ENCODE peak calls at places on chromosomes 3 and 15, in five cellular contexts. One of them, this sample, is unnamed.

GRCh38 chr3:25497096-25497495 is 69.0 kb downstream of the RARB start:
- DNase-seq in K562: no peak
- DNase-seq in GM12878: no peak
- DNase-seq in H1: no peak
- DNase-seq in HepG2: no peak
- DNase-seq in this sample: no peak

GRCh38 chr15:84151205-84151931 is 84.2 kb upstream of the GOLGA6L4 start:
- DNase-seq in K562: no peak
- DNase-seq in GM12878: no peak
- DNase-seq in H1: no peak
- DNase-seq in HepG2: no peak
- DNase-seq in this sample: no peak

GRCh38 chr15:82944840-82945239 is 7.7 kb downstream of the HOMER2 start:
- DNase-seq in K562: no peak
- DNase-seq in GM12878: no peak
- DNase-seq in H1: no peak
- DNase-seq in HepG2: no peak
- DNase-seq in this sample: no peak

GRCh38 chr3:118960876-118961275 is 73.8 kb downstream of the IGSF11 start:
- DNase-seq in K562: no peak
- DNase-seq in GM12878: no peak
- DNase-seq in H1: no peak
- DNase-seq in HepG2: no peak
- DNase-seq in this sample: no peak

GRCh38 chr3:127177226-127177625 is 15.7 kb upstream of the PRR23E start:
- DNase-seq in K562: no peak
- DNase-seq in GM12878: no peak
- DNase-seq in H1: no peak
- DNase-seq in HepG2: peak; percentile 25
- DNase-seq in this sample: no peak

GRCh38 chr3:39154323-39155021 is 1.1 kb upstream of the CSRNP1 start:
- DNase-seq in K562: peak; percentile 79
- DNase-seq in GM12878: no peak
- DNase-seq in H1: peak; percentile 84
- DNase-seq in HepG2: peak; percentile 60
- DNase-seq in this sample: peak; percentile 97

GRCh38 chr3:160929595-160929994 is 173.6 kb downstream of the PPM1L start:
- DNase-seq in K562: no peak
- DNase-seq in GM12878: no peak
- DNase-seq in H1: no peak
- DNase-seq in HepG2: no peak
- DNase-seq in this sample: no peak

GRCh38 chr3:158109804-158110657 is at the start of gene RSRC1:
- DNase-seq in K562: peak; percentile 87
- DNase-seq in GM12878: peak; percentile 55
- DNase-seq in H1: peak; percentile 89
- DNase-seq in HepG2: peak; percentile 81
- DNase-seq in this sample: peak; percentile 96

GRCh38 chr15:62365795-62366442 is 200.8 kb upstream of the C2CD4B start:
- DNase-seq in K562: no peak
- DNase-seq in GM12878: no peak
- DNase-seq in H1: no peak
- DNase-seq in HepG2: peak; percentile 30
- DNase-seq in this sample: no peak

GRCh38 chr15:67822537-67823370 is 2.6 kb upstream of the SKOR1 start:
- DNase-seq in K562: peak; percentile 78
- DNase-seq in GM12878: no peak
- DNase-seq in H1: peak; percentile 79
- DNase-seq in HepG2: no peak
- DNase-seq in this sample: peak; percentile 73
- TF ChIP-seq EZH2 in K562: no peak
- TF ChIP-seq EZH2 in GM12878: no peak
- TF ChIP-seq EZH2 in H1: peak; percentile 15
- TF ChIP-seq EZH2 in HepG2: no peak
- TF ChIP-seq EZH2 in this sample: peak; percentile 98

DNA sequence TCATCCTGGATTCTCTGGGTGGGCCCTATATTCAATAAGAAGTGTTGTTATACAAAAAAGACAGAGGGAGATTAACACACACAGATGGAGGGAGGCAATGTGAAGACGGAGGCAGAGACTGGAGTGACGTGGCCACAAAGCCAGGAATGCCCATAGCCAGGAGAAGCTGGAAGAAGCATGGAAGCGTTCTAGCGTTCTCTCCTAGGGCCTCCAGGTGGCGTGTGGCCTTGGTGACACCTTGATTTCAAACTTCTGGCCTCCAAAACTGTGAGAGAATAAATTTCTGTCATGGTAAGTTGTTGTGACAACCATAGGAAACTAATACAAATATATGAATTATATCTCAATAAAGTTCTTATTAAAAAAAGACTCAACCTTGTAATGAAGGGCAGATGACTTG is 21.3 kb downstream of the THBS1 start:
- DNase-seq in K562: no peak
- DNase-seq in GM12878: no peak
- DNase-seq in H1: no peak
- DNase-seq in HepG2: peak; percentile 40
- DNase-seq in this sample: peak; percentile 78
- TF ChIP-seq CREB1 in K562: no peak
- TF ChIP-seq CREB1 in GM12878: no peak
- TF ChIP-seq CREB1 in H1: no peak
- TF ChIP-seq CREB1 in HepG2: no peak
- TF ChIP-seq CREB1 in this sample: no peak

GRCh38 chr15:41510728-41511127 is 2.9 kb downstream of the LTK start:
- DNase-seq in K562: no peak
- DNase-seq in GM12878: no peak
- DNase-seq in H1: no peak
- DNase-seq in HepG2: no peak
- DNase-seq in this sample: no peak
- TF ChIP-seq EZH2 in K562: no peak
- TF ChIP-seq EZH2 in GM12878: peak; percentile 56
- TF ChIP-seq EZH2 in H1: no peak
- TF ChIP-seq EZH2 in HepG2: no peak
- TF ChIP-seq EZH2 in this sample: peak; percentile 88

GRCh38 chr15:63598467-63599400 is 1.5 kb downstream of the FBXL22 start:
- DNase-seq in K562: no peak
- DNase-seq in GM12878: no peak
- DNase-seq in H1: no peak
- DNase-seq in HepG2: peak; percentile 32
- DNase-seq in this sample: no peak
- TF ChIP-seq CREB1 in K562: no peak
- TF ChIP-seq CREB1 in GM12878: no peak
- TF ChIP-seq CREB1 in H1: no peak
- TF ChIP-seq CREB1 in HepG2: no peak
- TF ChIP-seq CREB1 in this sample: no peak

DNA sequence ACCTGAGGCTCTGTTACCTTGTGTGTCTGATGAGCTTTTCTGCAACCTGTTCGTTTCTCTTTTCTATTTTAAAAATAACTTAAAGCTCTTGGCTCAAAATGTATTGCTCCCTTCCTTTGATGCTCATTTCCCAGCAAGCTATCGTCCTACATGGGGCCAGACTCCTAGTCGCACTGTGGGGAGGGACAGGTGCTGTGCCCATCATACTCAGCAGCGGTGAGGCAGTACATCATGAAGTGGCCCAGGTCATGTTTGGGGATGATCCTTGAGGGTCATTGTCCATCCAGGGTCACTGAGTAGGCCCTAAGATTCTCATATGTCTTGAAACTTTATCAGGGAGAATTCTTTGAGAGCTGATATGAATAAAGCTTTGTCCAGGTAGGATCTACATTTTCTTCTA is 41.1 kb downstream of the PTH1R start:
- DNase-seq in K562: no peak
- DNase-seq in GM12878: no peak
- DNase-seq in H1: no peak
- DNase-seq in HepG2: no peak
- DNase-seq in this sample: no peak
- TF ChIP-seq EZH2 in K562: no peak
- TF ChIP-seq EZH2 in GM12878: no peak
- TF ChIP-seq EZH2 in H1: no peak
- TF ChIP-seq EZH2 in HepG2: no peak
- TF ChIP-seq EZH2 in this sample: no peak

GRCh38 chr3:183489455-183490210 is 61.2 kb upstream of the MCF2L2 start:
- DNase-seq in K562: no peak
- DNase-seq in GM12878: no peak
- DNase-seq in H1: no peak
- DNase-seq in HepG2: no peak
- DNase-seq in this sample: no peak

GRCh38 chr3:183486472-183486871 is 58.1 kb upstream of the MCF2L2 start:
- DNase-seq in K562: no peak
- DNase-seq in GM12878: no peak
- DNase-seq in H1: peak; percentile 40
- DNase-seq in HepG2: no peak
- DNase-seq in this sample: no peak

GRCh38 chr3:183487046-183487445 is 58.6 kb upstream of the MCF2L2 start:
- DNase-seq in K562: no peak
- DNase-seq in GM12878: no peak
- DNase-seq in H1: peak; percentile 35
- DNase-seq in HepG2: no peak
- DNase-seq in this sample: no peak

GRCh38 chr3:183488343-183488742 is 59.9 kb upstream of the MCF2L2 start:
- DNase-seq in K562: no peak
- DNase-seq in GM12878: no peak
- DNase-seq in H1: peak; percentile 32
- DNase-seq in HepG2: no peak
- DNase-seq in this sample: no peak

DNA sequence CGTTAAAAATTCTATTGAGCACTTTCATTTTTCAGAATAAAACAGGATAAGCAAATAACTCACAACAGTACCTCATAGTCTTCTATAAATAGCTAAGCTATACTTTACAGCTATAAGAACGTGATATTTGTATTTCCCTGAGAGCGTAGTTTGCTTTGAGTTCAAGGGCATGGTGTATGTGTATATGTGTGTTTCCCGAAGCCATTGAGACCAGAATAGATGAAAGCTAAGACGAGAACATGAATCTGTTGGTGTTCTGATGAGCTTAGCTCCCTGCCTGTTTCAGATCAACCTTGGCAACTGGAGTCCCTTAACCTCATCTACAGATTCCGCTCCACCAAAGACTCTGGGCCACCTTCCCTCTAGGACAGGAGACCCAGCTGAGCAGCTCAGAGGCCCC is 59.5 kb upstream of the MCF2L2 start:
- DNase-seq in K562: no peak
- DNase-seq in GM12878: no peak
- DNase-seq in H1: no peak
- DNase-seq in HepG2: no peak
- DNase-seq in this sample: no peak
- TF ChIP-seq CREB1 in K562: no peak
- TF ChIP-seq CREB1 in GM12878: no peak
- TF ChIP-seq CREB1 in H1: no peak
- TF ChIP-seq CREB1 in HepG2: no peak
- TF ChIP-seq CREB1 in this sample: no peak

DNA sequence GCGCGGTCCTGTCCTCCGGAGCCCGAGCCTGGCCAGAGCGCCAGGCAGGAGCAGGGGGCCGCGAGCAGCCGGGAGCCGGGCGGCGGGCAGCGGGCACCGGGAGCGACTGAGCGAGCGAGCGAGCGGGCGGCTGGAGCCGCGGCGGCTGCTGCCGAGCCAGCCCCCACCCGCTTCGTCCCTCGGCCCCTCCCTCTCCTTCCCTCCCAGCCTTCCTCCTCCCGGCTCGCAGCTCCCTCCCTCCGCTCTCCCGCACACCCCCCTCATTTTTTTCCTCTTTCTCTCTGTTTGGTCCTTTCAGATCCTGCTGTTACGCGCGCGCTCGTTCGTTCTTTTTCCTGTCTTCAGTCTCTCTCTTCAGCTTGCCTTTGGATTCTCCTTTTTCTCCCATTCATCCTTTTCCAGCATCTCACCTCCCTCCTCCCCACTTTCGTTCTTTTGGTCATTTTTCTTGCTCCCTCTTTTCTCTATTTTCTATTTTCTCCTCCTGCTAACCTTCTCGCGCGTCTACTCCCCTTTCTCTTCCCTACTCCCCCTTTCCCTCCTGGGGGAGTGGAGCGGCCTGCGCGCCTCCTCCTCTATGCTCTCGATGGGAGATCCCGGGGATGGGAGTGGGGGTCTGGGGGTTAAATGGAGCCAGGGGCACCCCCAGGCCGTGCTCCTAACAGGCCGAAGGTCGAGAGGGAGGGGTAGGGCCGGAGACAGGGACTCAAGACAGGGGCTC is at the start of gene MEGF11:
- DNase-seq in K562: peak; percentile 36
- DNase-seq in GM12878: no peak
- DNase-seq in H1: peak; percentile 79
- DNase-seq in HepG2: no peak
- DNase-seq in this sample: peak; percentile 87
- TF ChIP-seq EZH2 in K562: peak; percentile 59
- TF ChIP-seq EZH2 in GM12878: no peak
- TF ChIP-seq EZH2 in H1: no peak
- TF ChIP-seq EZH2 in HepG2: no peak
- TF ChIP-seq EZH2 in this sample: peak; percentile 81

GRCh38 chr3:15758297-15758696 is 39.5 kb downstream of the ANKRD28 start:
- DNase-seq in K562: no peak
- DNase-seq in GM12878: no peak
- DNase-seq in H1: no peak
- DNase-seq in HepG2: no peak
- DNase-seq in this sample: no peak
- TF ChIP-seq CREB1 in K562: no peak
- TF ChIP-seq CREB1 in GM12878: no peak
- TF ChIP-seq CREB1 in H1: no peak
- TF ChIP-seq CREB1 in HepG2: no peak
- TF ChIP-seq CREB1 in this sample: no peak

GRCh38 chr3:11602886-11603285 is 40.8 kb downstream of the VGLL4 start:
- DNase-seq in K562: no peak
- DNase-seq in GM12878: no peak
- DNase-seq in H1: no peak
- DNase-seq in HepG2: no peak
- DNase-seq in this sample: no peak
- TF ChIP-seq EZH2 in K562: no peak
- TF ChIP-seq EZH2 in GM12878: no peak
- TF ChIP-seq EZH2 in H1: no peak
- TF ChIP-seq EZH2 in HepG2: no peak
- TF ChIP-seq EZH2 in this sample: no peak